ENCODE peak calls at places on chromosome 12, in seven cellular contexts. One of them, this sample, is unnamed.

GRCh38 chr12:62215506-62215905 is 44.7 kb upstream of the USP15 start:
- DNase-seq in nephron progenitor cell: no peak
- DNase-seq in CD4-positive, alpha-beta T cell: no peak
- DNase-seq in left cardiac atrium: no peak
- DNase-seq in posterior cingulate gyrus: no peak
- DNase-seq in LoVo: peak
- DNase-seq in T-helper 2 cell: no peak
- DNase-seq in this sample: no peak

GRCh38 chr12:78210494-78210860 is 379.8 kb downstream of the NAV3 start:
- DNase-seq in nephron progenitor cell: no peak
- DNase-seq in CD4-positive, alpha-beta T cell: no peak
- DNase-seq in left cardiac atrium: no peak
- DNase-seq in posterior cingulate gyrus: no peak
- DNase-seq in LoVo: no peak
- DNase-seq in T-helper 2 cell: no peak
- DNase-seq in this sample: no peak

GRCh38 chr12:92036771-92037453 is 108.7 kb downstream of the BTG1 start:
- DNase-seq in nephron progenitor cell: no peak
- DNase-seq in CD4-positive, alpha-beta T cell: no peak
- DNase-seq in left cardiac atrium: no peak
- DNase-seq in posterior cingulate gyrus: no peak
- DNase-seq in LoVo: no peak
- DNase-seq in T-helper 2 cell: no peak
- DNase-seq in this sample: peak

GRCh38 chr12:89064780-89065179 is 287.5 kb downstream of the DUSP6 start:
- DNase-seq in nephron progenitor cell: no peak
- DNase-seq in CD4-positive, alpha-beta T cell: no peak
- DNase-seq in left cardiac atrium: no peak
- DNase-seq in posterior cingulate gyrus: no peak
- DNase-seq in LoVo: no peak
- DNase-seq in T-helper 2 cell: no peak
- DNase-seq in this sample: no peak

GRCh38 chr12:114136656-114137055 is 170.5 kb upstream of the RBM19 start:
- DNase-seq in nephron progenitor cell: no peak
- DNase-seq in CD4-positive, alpha-beta T cell: no peak
- DNase-seq in left cardiac atrium: no peak
- DNase-seq in posterior cingulate gyrus: no peak
- DNase-seq in LoVo: no peak
- DNase-seq in T-helper 2 cell: no peak
- DNase-seq in this sample: no peak

GRCh38 chr12:68245071-68246021 is 8.1 kb downstream of the IL22 start:
- DNase-seq in nephron progenitor cell: peak
- DNase-seq in CD4-positive, alpha-beta T cell: no peak
- DNase-seq in left cardiac atrium: no peak
- DNase-seq in posterior cingulate gyrus: no peak
- DNase-seq in LoVo: no peak
- DNase-seq in T-helper 2 cell: no peak
- DNase-seq in this sample: no peak

GRCh38 chr12:1126089-1126488 is 135.1 kb downstream of the ERC1 start:
- DNase-seq in nephron progenitor cell: no peak
- DNase-seq in CD4-positive, alpha-beta T cell: no peak
- DNase-seq in left cardiac atrium: no peak
- DNase-seq in posterior cingulate gyrus: no peak
- DNase-seq in LoVo: no peak
- DNase-seq in T-helper 2 cell: no peak
- DNase-seq in this sample: no peak

GRCh38 chr12:98402081-98402480 is 113.3 kb upstream of the TMPO start:
- DNase-seq in nephron progenitor cell: no peak
- DNase-seq in CD4-positive, alpha-beta T cell: no peak
- DNase-seq in left cardiac atrium: no peak
- DNase-seq in posterior cingulate gyrus: no peak
- DNase-seq in LoVo: peak
- DNase-seq in T-helper 2 cell: no peak
- DNase-seq in this sample: no peak

GRCh38 chr12:51631591-51631990 is 40.6 kb downstream of the SCN8A start:
- DNase-seq in nephron progenitor cell: no peak
- DNase-seq in CD4-positive, alpha-beta T cell: no peak
- DNase-seq in left cardiac atrium: no peak
- DNase-seq in posterior cingulate gyrus: peak
- DNase-seq in LoVo: peak
- DNase-seq in T-helper 2 cell: no peak
- DNase-seq in this sample: no peak

GRCh38 chr12:51407604-51408003 is 16.4 kb upstream of the GALNT6 start:
- DNase-seq in nephron progenitor cell: no peak
- DNase-seq in CD4-positive, alpha-beta T cell: no peak
- DNase-seq in left cardiac atrium: no peak
- DNase-seq in posterior cingulate gyrus: no peak
- DNase-seq in LoVo: no peak
- DNase-seq in T-helper 2 cell: no peak
- DNase-seq in this sample: no peak

GRCh38 chr12:100058482-100059029 is 73.8 kb upstream of the ANKS1B start:
- DNase-seq in nephron progenitor cell: no peak
- DNase-seq in CD4-positive, alpha-beta T cell: no peak
- DNase-seq in left cardiac atrium: no peak
- DNase-seq in posterior cingulate gyrus: no peak
- DNase-seq in LoVo: no peak
- DNase-seq in T-helper 2 cell: no peak
- DNase-seq in this sample: no peak

GRCh38 chr12:96466939-96467751 is 22.2 kb upstream of the CFAP54 start:
- DNase-seq in nephron progenitor cell: no peak
- DNase-seq in CD4-positive, alpha-beta T cell: no peak
- DNase-seq in left cardiac atrium: no peak
- DNase-seq in posterior cingulate gyrus: no peak
- DNase-seq in LoVo: no peak
- DNase-seq in T-helper 2 cell: no peak
- DNase-seq in this sample: no peak

GRCh38 chr12:116015525-116015924 is 262.0 kb downstream of the MED13L start:
- DNase-seq in nephron progenitor cell: no peak
- DNase-seq in CD4-positive, alpha-beta T cell: no peak
- DNase-seq in left cardiac atrium: no peak
- DNase-seq in posterior cingulate gyrus: no peak
- DNase-seq in LoVo: no peak
- DNase-seq in T-helper 2 cell: no peak
- DNase-seq in this sample: no peak

GRCh38 chr12:84502907-84503787 is 409.5 kb downstream of the SLC6A15 start:
- DNase-seq in nephron progenitor cell: peak
- DNase-seq in CD4-positive, alpha-beta T cell: no peak
- DNase-seq in left cardiac atrium: peak
- DNase-seq in posterior cingulate gyrus: peak
- DNase-seq in LoVo: peak
- DNase-seq in T-helper 2 cell: no peak
- DNase-seq in this sample: peak

GRCh38 chr12:52910248-52910883 is 5.5 kb upstream of the KRT8 start:
- DNase-seq in nephron progenitor cell: no peak
- DNase-seq in CD4-positive, alpha-beta T cell: no peak
- DNase-seq in left cardiac atrium: no peak
- DNase-seq in posterior cingulate gyrus: no peak
- DNase-seq in LoVo: no peak
- DNase-seq in T-helper 2 cell: no peak
- DNase-seq in this sample: no peak